ENCODE peak calls at places on chromosomes 16 and 17, in ten cellular contexts. J, Z, B, K, S, A, W, N, M and X are unnamed samples.

GRCh38 chr16:81556715-81557284 is 112.2 kb downstream of the CMIP start:
- DNase-seq in J (no peak), Z (no peak), B (peak; percentile 35), K (no peak), S (no peak), A (no peak), W (no peak), N (no peak), M (peak; percentile 63), X (no peak)

GRCh38 chr17:2415081-2415480 is 14.2 kb upstream of the MNT start:
- DNase-seq in J (no peak), Z (no peak), B (no peak), K (no peak), S (no peak), A (no peak), W (no peak), N (no peak), M (no peak), X (peak; percentile 33)

GRCh38 chr17:43834106-43834505 is 1.2 kb upstream of the MPP3 start:
- DNase-seq in J (peak; percentile 38), Z (peak; percentile 25), B (peak; percentile 37), K (peak; percentile 67), S (no peak), A (no peak), W (no peak), N (no peak), M (no peak), X (no peak)

GRCh38 chr16:87358250-87358649 is 25.3 kb downstream of the FBXO31 start:
- DNase-seq in J (no peak), Z (no peak), B (no peak), K (no peak), S (peak; percentile 93), A (no peak), W (no peak), N (no peak), M (no peak), X (no peak)

GRCh38 chr16:85688586-85689284 is at the start of gene GINS2:
- DNase-seq in J (peak; percentile 97), Z (peak; percentile 84), B (peak; percentile 86), K (peak; percentile 54), S (peak; percentile 78), A (peak; percentile 85), W (peak; percentile 98), N (peak; percentile 33), M (peak; percentile 96), X (peak; percentile 91)

GRCh38 chr17:82767041-82767754 is 15.3 kb downstream of the TBCD start:
- DNase-seq in J (peak; percentile 65), Z (peak; percentile 38), B (no peak), K (peak; percentile 58), S (no peak), A (peak; percentile 45), W (no peak), N (no peak), M (peak; percentile 82), X (no peak)

GRCh38 chr17:69724236-69724635 is 309.7 kb downstream of the MAP2K6 start:
- DNase-seq in J (no peak), Z (peak; percentile 30), B (no peak), K (no peak), S (no peak), A (no peak), W (no peak), N (no peak), M (no peak), X (no peak)

GRCh38 chr16:81185416-81185815 is 53.1 kb upstream of the BCO1 start:
- DNase-seq in J (no peak), Z (no peak), B (no peak), K (no peak), S (no peak), A (no peak), W (no peak), N (no peak), M (no peak), X (no peak)

GRCh38 chr16:88005148-88005547 is 53.9 kb downstream of the BANP start:
- DNase-seq in J (no peak), Z (no peak), B (no peak), K (no peak), S (no peak), A (no peak), W (no peak), N (no peak), M (no peak), X (no peak)

GRCh38 chr17:62653831-62654829 is 26.7 kb downstream of the MRC2 start:
- DNase-seq in J (no peak), Z (peak; percentile 38), B (peak; percentile 59), K (peak; percentile 43), S (no peak), A (peak; percentile 19), W (no peak), N (no peak), M (no peak), X (peak; percentile 92)

GRCh38 chr16:57260294-57260929 is 15.4 kb downstream of the ARL2BP start:
- DNase-seq in J (no peak), Z (peak; percentile 82), B (no peak), K (no peak), S (no peak), A (no peak), W (peak; percentile 63), N (no peak), M (peak; percentile 44), X (peak; percentile 40)

GRCh38 chr16:68421076-68421475 is 27.2 kb downstream of the SMPD3 start:
- DNase-seq in J (no peak), Z (no peak), B (no peak), K (no peak), S (no peak), A (no peak), W (no peak), N (no peak), M (no peak), X (no peak)

GRCh38 chr17:42677921-42678781 is 1.4 kb upstream of the PLEKHH3 start:
- DNase-seq in J (peak; percentile 99), Z (peak; percentile 73), B (peak; percentile 90), K (peak; percentile 87), S (peak; percentile 82), A (peak; percentile 70), W (peak; percentile 94), N (peak; percentile 63), M (peak; percentile 91), X (peak; percentile 85)

GRCh38 chr16:63890723-63891122 is 1231.1 kb downstream of the CDH11 start:
- DNase-seq in J (no peak), Z (no peak), B (no peak), K (no peak), S (no peak), A (no peak), W (no peak), N (no peak), M (no peak), X (no peak)

GRCh38 chr17:38613981-38614779 is 8.4 kb upstream of the SRCIN1 start:
- DNase-seq in J (no peak), Z (no peak), B (no peak), K (no peak), S (no peak), A (no peak), W (no peak), N (no peak), M (no peak), X (no peak)

GRCh38 chr17:73278049-73278464 is 16.4 kb upstream of the CPSF4L start:
- DNase-seq in J (no peak), Z (no peak), B (peak; percentile 53), K (peak; percentile 42), S (no peak), A (peak; percentile 72), W (no peak), N (no peak), M (no peak), X (peak; percentile 54)
- H3K27ac ChIP-seq in J (no peak overlapping the region), Z (no peak overlapping the region), B (peak overlapping the region; percentile 87), K (peak overlapping the region; percentile 65), S (peak overlapping the region; percentile 68), A (peak overlapping the region; percentile 83), W (no peak overlapping the region), N (peak overlapping the region; percentile 85), M (no peak overlapping the region), X (no peak overlapping the region)

GRCh38 chr17:73639926-73640325 is 4.3 kb downstream of the SDK2 start:
- DNase-seq in J (no peak), Z (no peak), B (no peak), K (no peak), S (no peak), A (peak; percentile 79), W (peak; percentile 33), N (no peak), M (no peak), X (no peak)
- H3K4me3 ChIP-seq in J (no peak overlapping the region), Z (no peak overlapping the region), B (no peak overlapping the region), K (no peak overlapping the region), S (no peak overlapping the region), A (no peak overlapping the region), W (no peak overlapping the region), N (no peak overlapping the region), M (no peak overlapping the region), X (no peak overlapping the region)

DNA sequence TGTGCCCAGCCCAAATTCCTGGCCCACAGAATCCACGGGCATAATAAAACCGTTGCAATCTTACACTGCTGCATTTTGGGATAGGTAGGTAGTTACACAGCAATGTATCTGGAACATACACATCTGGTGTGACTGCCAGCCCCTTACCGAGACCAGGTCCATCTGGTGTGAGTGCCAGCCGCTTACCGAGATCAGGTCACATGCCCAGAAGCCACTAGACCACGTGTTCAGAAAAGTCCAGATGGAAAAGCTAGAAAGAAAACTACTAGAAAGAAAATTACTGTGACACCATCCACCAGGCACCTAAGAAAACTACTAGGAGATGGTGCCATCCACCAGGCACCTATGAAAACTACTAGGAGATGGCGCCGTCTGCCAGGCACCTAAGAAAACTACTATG is 19.4 kb downstream of the PIK3R5 start:
- DNase-seq in J (no peak), Z (no peak), B (no peak), K (no peak), S (no peak), A (no peak), W (no peak), N (no peak), M (no peak), X (no peak)
- TF ChIP-seq POLR2A in J (no peak), Z (no peak), B (no peak), K (no peak), S (no peak), A (no peak), W (no peak), N (no peak), M (no peak), X (no peak)

GRCh38 chr17:40093580-40094201 is 6.7 kb downstream of the NR1D1 start:
- DNase-seq in J (no peak), Z (no peak), B (no peak), K (no peak), S (peak; percentile 81), A (no peak), W (no peak), N (no peak), M (no peak), X (peak; percentile 37)

GRCh38 chr17:40090234-40091111 is 9.9 kb downstream of the NR1D1 start:
- DNase-seq in J (no peak), Z (no peak), B (peak; percentile 72), K (no peak), S (no peak), A (no peak), W (no peak), N (no peak), M (no peak), X (peak; percentile 69)

GRCh38 chr17:40093005-40093579 is 7.3 kb downstream of the NR1D1 start:
- DNase-seq in J (no peak), Z (no peak), B (no peak), K (no peak), S (no peak), A (no peak), W (no peak), N (no peak), M (no peak), X (no peak)

GRCh38 chr17:40092581-40092980 is 7.8 kb downstream of the NR1D1 start:
- DNase-seq in J (no peak), Z (no peak), B (peak; percentile 61), K (peak; percentile 42), S (no peak), A (no peak), W (no peak), N (no peak), M (no peak), X (peak; percentile 61)

GRCh38 chr17:40091691-40092397 is 8.5 kb downstream of the NR1D1 start:
- DNase-seq in J (no peak), Z (no peak), B (peak; percentile 57), K (no peak), S (no peak), A (no peak), W (no peak), N (no peak), M (no peak), X (peak; percentile 61)
- H3K27ac ChIP-seq in J (peak overlapping the region; percentile 18), Z (no peak overlapping the region), B (peak overlapping the region; percentile 90), K (peak overlapping the region; percentile 59), S (peak overlapping the region; percentile 98), A (peak overlapping the region; percentile 88), W (no peak overlapping the region), N (peak overlapping the region; percentile 100), M (no peak overlapping the region), X (peak overlapping the region; percentile 88)